ENCODE peak calls at places on chromosomes 3 and 15, in six cellular contexts. C, R, L, S, J and I are unnamed samples.
A peak's percentile ranks its signal among the peaks of the same experiment; 100 is the strongest.

GRCh38 chr3:97821413-97821809 is 400 bp upstream of the CRYBG3 start:
- DNase-seq in C (peak; percentile 40), R (peak; percentile 36), L (no peak), S (peak; percentile 66), J (peak; percentile 32), I (no peak)

GRCh38 chr3:153029350-153029749 is 132.7 kb upstream of the RAP2B start:
- DNase-seq in S (no peak), R (no peak), J (no peak), C (no peak), L (no peak), I (no peak)

GRCh38 chr15:71114887-71115566 is at the start of gene THSD4:
- DNase-seq in J (peak; percentile 36), C (peak; percentile 15), S (peak; percentile 91), R (peak; percentile 21), L (peak; percentile 23), I (peak; percentile 89)

GRCh38 chr15:99442268-99442897 is 123.4 kb upstream of the MEF2A start:
- DNase-seq in C (no peak), J (peak; percentile 76), R (no peak), L (no peak), S (no peak), I (peak; percentile 77)

GRCh38 chr3:129359102-129359461 is 69.4 kb downstream of the EFCAB12 start:
- DNase-seq in S (no peak), C (no peak), L (no peak), J (no peak), R (no peak), I (no peak)

GRCh38 chr15:63938486-63939061 is 104.8 kb upstream of the HERC1 start:
- DNase-seq in J (no peak), C (no peak), R (no peak), S (no peak), L (peak; percentile 18), I (no peak)

GRCh38 chr3:66933233-66933632 is 64.9 kb upstream of the KBTBD8 start:
- DNase-seq in R (no peak), J (no peak), L (no peak), C (no peak), S (no peak), I (no peak)

GRCh38 chr3:27589795-27590194 is 105.6 kb upstream of the SLC4A7 start:
- DNase-seq in C (no peak), L (no peak), S (no peak), J (no peak), R (no peak), I (no peak)

GRCh38 chr3:169971522-169971921 is 4.9 kb downstream of the SEC62 start:
- DNase-seq in J (no peak), R (no peak), S (no peak), L (no peak), C (no peak), I (no peak)

GRCh38 chr3:52415769-52416168 is 29.1 kb downstream of the SEMA3G start:
- DNase-seq in R (no peak), L (no peak), J (no peak), S (no peak), C (no peak), I (no peak)

GRCh38 chr3:72247645-72248388 is 462.9 kb upstream of the PROK2 start:
- DNase-seq in C (no peak), J (no peak), R (no peak), S (no peak), L (no peak), I (no peak)

GRCh38 chr3:173725507-173725906 is 328.0 kb downstream of the NLGN1 start:
- DNase-seq in C (no peak), J (no peak), S (no peak), R (no peak), L (no peak), I (peak; percentile 17)

GRCh38 chr15:64046347-64047153 is at the start of gene DAPK2:
- DNase-seq in C (peak; percentile 52), J (no peak), S (peak; percentile 73), L (peak; percentile 47), R (peak; percentile 37), I (peak; percentile 65)

GRCh38 chr3:100437879-100438622 is 36.7 kb downstream of the LNP1 start:
- DNase-seq in R (no peak), L (no peak), C (no peak), S (no peak), J (no peak), I (peak; percentile 86)

GRCh38 chr3:24375947-24376384 is 118.7 kb downstream of the THRB start:
- DNase-seq in C (no peak), S (no peak), L (no peak), J (no peak), R (no peak), I (no peak)

GRCh38 chr15:34665498-34666116 is 82.2 kb upstream of the GOLGA8B start:
- DNase-seq in L (no peak), J (no peak), C (no peak), S (no peak), R (no peak), I (no peak)

GRCh38 chr15:84816694-84817460 is at the start of gene ALPK3:
- DNase-seq in R (no peak), J (no peak), L (no peak), C (no peak), S (peak; percentile 63), I (no peak)

GRCh38 chr3:191721983-191722382 is 261.0 kb downstream of the PYDC2 start:
- DNase-seq in L (no peak), S (no peak), J (no peak), C (no peak), R (no peak), I (peak; percentile 20)

GRCh38 chr15:60358935-60359672 is 38.7 kb downstream of the ANXA2 start:
- DNase-seq in C (no peak), S (no peak), J (no peak), L (no peak), R (no peak), I (no peak)

GRCh38 chr15:85607141-85607806 is 187.5 kb downstream of the KLHL25 start:
- DNase-seq in L (no peak), R (no peak), C (no peak), S (no peak), J (no peak), I (peak; percentile 67)

GRCh38 chr3:127103116-127103515 is 89.8 kb upstream of the PRR23E start:
- DNase-seq in C (no peak), R (no peak), J (no peak), L (no peak), S (no peak), I (no peak)

GRCh38 chr3:151875759-151876158 is 2.3 kb downstream of the SUCNR1 start:
- DNase-seq in C (no peak), R (no peak), S (no peak), J (no peak), L (no peak), I (no peak)

GRCh38 chr3:169661567-169662214 is 1.8 kb downstream of the MECOM start:
- DNase-seq in L (no peak), S (peak; percentile 56), J (no peak), C (no peak), R (no peak), I (peak; percentile 48)

GRCh38 chr3:57856675-57857074 is 100.6 kb downstream of the SLMAP start:
- DNase-seq in L (no peak), J (no peak), C (no peak), S (no peak), R (no peak), I (peak; percentile 33)